ENCODE peak calls at places on chromosomes 3 and 15, in five cellular contexts. H, J, T, P and U are unnamed samples.
A peak's percentile ranks its signal among the peaks of the same experiment; 100 is the strongest.

GRCh38 chr3:53196575-53197407 is 35.8 kb downstream of the PRKCD start:
- DNase-seq in J (no peak), P (no peak), H (no peak), T (no peak), U (peak; percentile 95)

GRCh38 chr3:157355276-157355675 is 81.4 kb upstream of the PTX3 start:
- DNase-seq in P (no peak), J (no peak), T (no peak), H (no peak), U (no peak)

GRCh38 chr3:108552267-108553159 is 36.7 kb downstream of the CIP2A start:
- DNase-seq in J (peak; percentile 13), P (no peak), T (no peak), H (no peak), U (peak; percentile 58)

GRCh38 chr3:159082514-159082913 is 280.7 kb downstream of the MFSD1 start:
- DNase-seq in T (no peak), H (no peak), J (no peak), P (peak; percentile 0), U (peak; percentile 31)

GRCh38 chr15:36254446-36254845 is 325.0 kb upstream of the CDIN1 start:
- DNase-seq in J (no peak), T (no peak), P (no peak), H (no peak), U (no peak)

GRCh38 chr15:67196222-67196621 is 58.2 kb downstream of the AAGAB start:
- DNase-seq in P (no peak), T (no peak), J (no peak), H (no peak), U (no peak)

GRCh38 chr3:25573386-25574171 is 91.1 kb downstream of the TOP2B start:
- DNase-seq in H (no peak), J (no peak), T (no peak), P (no peak), U (no peak)

GRCh38 chr15:45386420-45386819 is 8.1 kb upstream of the GATM start:
- DNase-seq in J (peak; percentile 30), H (no peak), P (no peak), T (no peak), U (no peak)

GRCh38 chr3:11514191-11514770 is 129.4 kb downstream of the VGLL4 start:
- DNase-seq in J (peak; percentile 64), T (no peak), H (no peak), P (peak; percentile 73), U (peak; percentile 62)

GRCh38 chr3:75295013-75295412 is 369.1 kb upstream of the FRG2C start:
- DNase-seq in J (no peak), T (no peak), P (no peak), H (no peak), U (no peak)

GRCh38 chr3:40985195-40985594 is 214.1 kb upstream of the CTNNB1 start:
- DNase-seq in J (no peak), P (no peak), H (no peak), T (no peak), U (no peak)